ENCODE peak calls at places on chromosomes 3 and 15, in eight cellular contexts. One of them, this sample, is unnamed.

GRCh38 chr3:137105277-137105977 is 147.6 kb downstream of the IL20RB start:
- DNase-seq in psoas muscle: no peak
- DNase-seq in endothelial cell of umbilical vein: peak
- DNase-seq in neural crest cell: peak
- DNase-seq in GM13977: peak
- DNase-seq in HFFc6: peak
- DNase-seq in nephron progenitor cell: peak
- DNase-seq in brain microvascular endothelial cell: peak
- DNase-seq in this sample: peak

GRCh38 chr3:24601500-24601899 is 106.8 kb upstream of the THRB start:
- DNase-seq in psoas muscle: peak
- DNase-seq in endothelial cell of umbilical vein: no peak
- DNase-seq in neural crest cell: no peak
- DNase-seq in GM13977: no peak
- DNase-seq in HFFc6: no peak
- DNase-seq in nephron progenitor cell: no peak
- DNase-seq in brain microvascular endothelial cell: no peak
- DNase-seq in this sample: no peak

GRCh38 chr15:52031542-52031941 is 12.5 kb downstream of the MAPK6 start:
- DNase-seq in psoas muscle: no peak
- DNase-seq in endothelial cell of umbilical vein: no peak
- DNase-seq in neural crest cell: no peak
- DNase-seq in GM13977: no peak
- DNase-seq in HFFc6: no peak
- DNase-seq in nephron progenitor cell: no peak
- DNase-seq in brain microvascular endothelial cell: no peak
- DNase-seq in this sample: no peak

GRCh38 chr15:101439285-101439919 is 50.1 kb downstream of the PCSK6 start:
- DNase-seq in psoas muscle: peak
- DNase-seq in endothelial cell of umbilical vein: no peak
- DNase-seq in neural crest cell: no peak
- DNase-seq in GM13977: no peak
- DNase-seq in HFFc6: peak
- DNase-seq in nephron progenitor cell: no peak
- DNase-seq in brain microvascular endothelial cell: peak
- DNase-seq in this sample: no peak

GRCh38 chr15:41554401-41554800 is 4.6 kb upstream of the TYRO3 start:
- DNase-seq in psoas muscle: no peak
- DNase-seq in endothelial cell of umbilical vein: no peak
- DNase-seq in neural crest cell: no peak
- DNase-seq in GM13977: no peak
- DNase-seq in HFFc6: no peak
- DNase-seq in nephron progenitor cell: no peak
- DNase-seq in brain microvascular endothelial cell: no peak
- DNase-seq in this sample: no peak

GRCh38 chr3:66428733-66429132 is 72.1 kb downstream of the LRIG1 start:
- DNase-seq in psoas muscle: peak
- DNase-seq in endothelial cell of umbilical vein: peak
- DNase-seq in neural crest cell: no peak
- DNase-seq in GM13977: no peak
- DNase-seq in HFFc6: peak
- DNase-seq in nephron progenitor cell: peak
- DNase-seq in brain microvascular endothelial cell: peak
- DNase-seq in this sample: no peak

GRCh38 chr3:12994357-12994606 is 78.9 kb downstream of the IQSEC1 start:
- DNase-seq in psoas muscle: peak
- DNase-seq in endothelial cell of umbilical vein: peak
- DNase-seq in neural crest cell: no peak
- DNase-seq in GM13977: peak
- DNase-seq in HFFc6: no peak
- DNase-seq in nephron progenitor cell: peak
- DNase-seq in brain microvascular endothelial cell: no peak
- DNase-seq in this sample: peak

GRCh38 chr3:127747751-127748521 is 74.4 kb downstream of the MGLL start:
- DNase-seq in psoas muscle: peak
- DNase-seq in endothelial cell of umbilical vein: peak
- DNase-seq in neural crest cell: no peak
- DNase-seq in GM13977: no peak
- DNase-seq in HFFc6: peak
- DNase-seq in nephron progenitor cell: no peak
- DNase-seq in brain microvascular endothelial cell: peak
- DNase-seq in this sample: no peak

GRCh38 chr15:55518641-55519040 is 10.6 kb upstream of the DNAAF4 start:
- DNase-seq in psoas muscle: no peak
- DNase-seq in endothelial cell of umbilical vein: no peak
- DNase-seq in neural crest cell: no peak
- DNase-seq in GM13977: no peak
- DNase-seq in HFFc6: no peak
- DNase-seq in nephron progenitor cell: no peak
- DNase-seq in brain microvascular endothelial cell: no peak
- DNase-seq in this sample: no peak

GRCh38 chr15:25670025-25670554 is 193.0 kb downstream of the ATP10A start:
- DNase-seq in psoas muscle: peak
- DNase-seq in endothelial cell of umbilical vein: no peak
- DNase-seq in neural crest cell: peak
- DNase-seq in GM13977: no peak
- DNase-seq in HFFc6: peak
- DNase-seq in nephron progenitor cell: peak
- DNase-seq in brain microvascular endothelial cell: peak
- DNase-seq in this sample: no peak

GRCh38 chr3:20076296-20076997 is 36.2 kb downstream of the KAT2B start:
- DNase-seq in psoas muscle: no peak
- DNase-seq in endothelial cell of umbilical vein: no peak
- DNase-seq in neural crest cell: no peak
- DNase-seq in GM13977: no peak
- DNase-seq in HFFc6: no peak
- DNase-seq in nephron progenitor cell: no peak
- DNase-seq in brain microvascular endothelial cell: no peak
- DNase-seq in this sample: no peak

GRCh38 chr15:47358876-47359275 is 358.4 kb upstream of the SEMA6D start:
- DNase-seq in psoas muscle: no peak
- DNase-seq in endothelial cell of umbilical vein: no peak
- DNase-seq in neural crest cell: no peak
- DNase-seq in GM13977: no peak
- DNase-seq in HFFc6: no peak
- DNase-seq in nephron progenitor cell: no peak
- DNase-seq in brain microvascular endothelial cell: no peak
- DNase-seq in this sample: no peak

GRCh38 chr3:123658118-123658859 is 73.4 kb upstream of the HACD2 start:
- DNase-seq in psoas muscle: peak
- DNase-seq in endothelial cell of umbilical vein: peak
- DNase-seq in neural crest cell: no peak
- DNase-seq in GM13977: no peak
- DNase-seq in HFFc6: peak
- DNase-seq in nephron progenitor cell: no peak
- DNase-seq in brain microvascular endothelial cell: peak
- DNase-seq in this sample: no peak

GRCh38 chr3:30435950-30436349 is 170.5 kb upstream of the TGFBR2 start:
- DNase-seq in psoas muscle: no peak
- DNase-seq in endothelial cell of umbilical vein: no peak
- DNase-seq in neural crest cell: no peak
- DNase-seq in GM13977: no peak
- DNase-seq in HFFc6: no peak
- DNase-seq in nephron progenitor cell: no peak
- DNase-seq in brain microvascular endothelial cell: no peak
- DNase-seq in this sample: no peak

GRCh38 chr3:77885381-77885780 is 845.5 kb downstream of the ROBO2 start:
- DNase-seq in psoas muscle: no peak
- DNase-seq in endothelial cell of umbilical vein: no peak
- DNase-seq in neural crest cell: no peak
- DNase-seq in GM13977: no peak
- DNase-seq in HFFc6: no peak
- DNase-seq in nephron progenitor cell: no peak
- DNase-seq in brain microvascular endothelial cell: peak
- DNase-seq in this sample: no peak

GRCh38 chr3:963255-963654 is 129.6 kb upstream of the CNTN6 start:
- DNase-seq in psoas muscle: no peak
- DNase-seq in endothelial cell of umbilical vein: no peak
- DNase-seq in neural crest cell: no peak
- DNase-seq in GM13977: no peak
- DNase-seq in HFFc6: no peak
- DNase-seq in nephron progenitor cell: no peak
- DNase-seq in brain microvascular endothelial cell: no peak
- DNase-seq in this sample: no peak

GRCh38 chr3:127488141-127488672 is 102.3 kb downstream of the TPRA1 start:
- DNase-seq in psoas muscle: no peak
- DNase-seq in endothelial cell of umbilical vein: no peak
- DNase-seq in neural crest cell: no peak
- DNase-seq in GM13977: no peak
- DNase-seq in HFFc6: no peak
- DNase-seq in nephron progenitor cell: no peak
- DNase-seq in brain microvascular endothelial cell: no peak
- DNase-seq in this sample: no peak

GRCh38 chr15:55224892-55225291 is 28.2 kb upstream of the RSL24D1 start:
- DNase-seq in psoas muscle: no peak
- DNase-seq in endothelial cell of umbilical vein: no peak
- DNase-seq in neural crest cell: no peak
- DNase-seq in GM13977: no peak
- DNase-seq in HFFc6: no peak
- DNase-seq in nephron progenitor cell: no peak
- DNase-seq in brain microvascular endothelial cell: no peak
- DNase-seq in this sample: no peak

GRCh38 chr3:46027021-46027705 is at the start of gene XCR1:
- DNase-seq in psoas muscle: no peak
- DNase-seq in endothelial cell of umbilical vein: no peak
- DNase-seq in neural crest cell: no peak
- DNase-seq in GM13977: no peak
- DNase-seq in HFFc6: no peak
- DNase-seq in nephron progenitor cell: no peak
- DNase-seq in brain microvascular endothelial cell: no peak
- DNase-seq in this sample: no peak

GRCh38 chr15:45395956-45396355 is 17.6 kb upstream of the GATM start:
- DNase-seq in psoas muscle: no peak
- DNase-seq in endothelial cell of umbilical vein: no peak
- DNase-seq in neural crest cell: no peak
- DNase-seq in GM13977: no peak
- DNase-seq in HFFc6: no peak
- DNase-seq in nephron progenitor cell: no peak
- DNase-seq in brain microvascular endothelial cell: no peak
- DNase-seq in this sample: no peak

GRCh38 chr15:45394681-45395080 is 16.3 kb upstream of the GATM start:
- DNase-seq in psoas muscle: no peak
- DNase-seq in endothelial cell of umbilical vein: no peak
- DNase-seq in neural crest cell: no peak
- DNase-seq in GM13977: no peak
- DNase-seq in HFFc6: no peak
- DNase-seq in nephron progenitor cell: no peak
- DNase-seq in brain microvascular endothelial cell: no peak
- DNase-seq in this sample: no peak

GRCh38 chr15:45391746-45392711 is 13.7 kb upstream of the GATM start:
- DNase-seq in psoas muscle: no peak
- DNase-seq in endothelial cell of umbilical vein: no peak
- DNase-seq in neural crest cell: no peak
- DNase-seq in GM13977: peak
- DNase-seq in HFFc6: no peak
- DNase-seq in nephron progenitor cell: no peak
- DNase-seq in brain microvascular endothelial cell: no peak
- DNase-seq in this sample: peak

GRCh38 chr15:45397116-45397665 is 18.8 kb upstream of the GATM start:
- DNase-seq in psoas muscle: no peak
- DNase-seq in endothelial cell of umbilical vein: no peak
- DNase-seq in neural crest cell: no peak
- DNase-seq in GM13977: no peak
- DNase-seq in HFFc6: no peak
- DNase-seq in nephron progenitor cell: no peak
- DNase-seq in brain microvascular endothelial cell: no peak
- DNase-seq in this sample: no peak

DNA sequence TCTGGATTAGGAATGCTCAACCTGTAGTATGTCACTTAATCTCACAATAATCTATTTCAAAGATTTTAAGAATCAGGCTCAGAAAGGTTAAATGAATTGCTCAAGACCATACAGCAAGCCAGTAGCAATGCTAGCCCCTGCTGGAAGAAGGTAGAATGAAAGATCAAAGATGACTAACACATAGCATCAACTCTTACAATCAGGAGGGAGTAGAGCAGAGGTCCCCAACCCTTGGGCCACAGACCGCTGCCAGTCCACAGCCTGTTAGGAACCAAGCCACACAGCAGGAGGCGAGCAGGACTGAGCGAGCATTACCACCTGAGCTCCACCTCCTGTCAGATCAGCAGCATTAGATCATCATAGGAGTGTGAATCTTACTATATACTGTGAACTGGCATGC is 15.5 kb upstream of the GATM start:
- DNase-seq in psoas muscle: no peak
- DNase-seq in endothelial cell of umbilical vein: no peak
- DNase-seq in neural crest cell: no peak
- DNase-seq in GM13977: no peak
- DNase-seq in HFFc6: peak
- DNase-seq in nephron progenitor cell: no peak
- DNase-seq in brain microvascular endothelial cell: no peak
- DNase-seq in this sample: no peak
- TF ChIP-seq CTCF in psoas muscle: no peak
- TF ChIP-seq CTCF in endothelial cell of umbilical vein: no peak
- TF ChIP-seq CTCF in neural crest cell: no peak
- TF ChIP-seq CTCF in GM13977: peak
- TF ChIP-seq CTCF in HFFc6: peak
- TF ChIP-seq CTCF in nephron progenitor cell: no peak
- TF ChIP-seq CTCF in brain microvascular endothelial cell: peak
- TF ChIP-seq CTCF in this sample: no peak

DNA sequence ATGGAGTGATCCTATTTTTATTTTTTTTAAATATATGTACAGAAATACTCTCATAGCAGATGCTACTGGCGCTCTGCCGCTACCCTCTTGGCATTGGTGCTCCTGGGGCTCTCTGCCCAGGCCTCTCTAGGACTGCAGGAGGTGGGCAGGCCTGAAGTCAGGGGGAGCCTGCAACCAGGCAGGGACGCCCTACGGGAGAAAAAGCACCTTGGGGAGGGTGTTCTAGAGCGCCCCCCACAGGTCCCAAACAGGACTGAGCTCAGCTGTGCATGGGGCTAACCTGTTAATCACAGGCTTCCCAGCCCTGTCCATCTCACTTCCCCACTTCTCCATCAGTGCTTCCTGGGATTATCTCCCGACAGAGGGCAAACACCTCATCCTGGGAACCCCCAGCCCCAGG is 192.5 kb downstream of the SHQ1 start:
- DNase-seq in psoas muscle: no peak
- DNase-seq in endothelial cell of umbilical vein: no peak
- DNase-seq in neural crest cell: no peak
- DNase-seq in GM13977: no peak
- DNase-seq in HFFc6: no peak
- DNase-seq in nephron progenitor cell: no peak
- DNase-seq in brain microvascular endothelial cell: no peak
- DNase-seq in this sample: no peak
- TF ChIP-seq CTCF in psoas muscle: no peak
- TF ChIP-seq CTCF in endothelial cell of umbilical vein: no peak
- TF ChIP-seq CTCF in neural crest cell: peak
- TF ChIP-seq CTCF in GM13977: no peak
- TF ChIP-seq CTCF in HFFc6: peak
- TF ChIP-seq CTCF in nephron progenitor cell: peak
- TF ChIP-seq CTCF in brain microvascular endothelial cell: peak
- TF ChIP-seq CTCF in this sample: no peak

GRCh38 chr3:128784228-128784627 is 58.2 kb downstream of the RAB7A start:
- DNase-seq in psoas muscle: peak
- DNase-seq in endothelial cell of umbilical vein: peak
- DNase-seq in neural crest cell: peak
- DNase-seq in GM13977: no peak
- DNase-seq in HFFc6: no peak
- DNase-seq in nephron progenitor cell: peak
- DNase-seq in brain microvascular endothelial cell: no peak
- DNase-seq in this sample: no peak
- TF ChIP-seq CTCF in psoas muscle: no peak
- TF ChIP-seq CTCF in endothelial cell of umbilical vein: peak
- TF ChIP-seq CTCF in neural crest cell: peak
- TF ChIP-seq CTCF in GM13977: peak
- TF ChIP-seq CTCF in HFFc6: peak
- TF ChIP-seq CTCF in nephron progenitor cell: peak
- TF ChIP-seq CTCF in brain microvascular endothelial cell: peak
- TF ChIP-seq CTCF in this sample: peak

GRCh38 chr3:93867425-93867824 is 106.3 kb downstream of the PROS1 start:
- DNase-seq in psoas muscle: no peak
- DNase-seq in endothelial cell of umbilical vein: no peak
- DNase-seq in neural crest cell: no peak
- DNase-seq in GM13977: no peak
- DNase-seq in HFFc6: no peak
- DNase-seq in nephron progenitor cell: no peak
- DNase-seq in brain microvascular endothelial cell: no peak
- DNase-seq in this sample: no peak
- TF ChIP-seq CTCF in psoas muscle: no peak
- TF ChIP-seq CTCF in endothelial cell of umbilical vein: no peak
- TF ChIP-seq CTCF in neural crest cell: no peak
- TF ChIP-seq CTCF in GM13977: no peak
- TF ChIP-seq CTCF in HFFc6: peak
- TF ChIP-seq CTCF in nephron progenitor cell: no peak
- TF ChIP-seq CTCF in brain microvascular endothelial cell: no peak
- TF ChIP-seq CTCF in this sample: no peak